ENCODE peak calls at places on chromosome 17, in four cellular contexts. U is K562, B is HL-60, W is GM12878. I is an unnamed sample.

GRCh38 chr17:70121136-70121535 is 46.1 kb downstream of the KCNJ16 start:
- DNase-seq in W (no peak), U (no peak), B (no peak), I (no peak)

GRCh38 chr17:17304521-17304985 is 1.4 kb downstream of the NT5M start:
- DNase-seq in U (peak), W (no peak), B (peak), I (no peak)

GRCh38 chr17:27741361-27741861 is 58.9 kb downstream of the NOS2 start:
- DNase-seq in W (no peak), U (no peak), B (no peak), I (no peak)

GRCh38 chr17:74297941-74298340 is 23.9 kb downstream of the DNAI2 start:
- DNase-seq in U (no peak), B (no peak), W (no peak), I (no peak)

GRCh38 chr17:70552230-70552981 is 383.1 kb downstream of the KCNJ2 start:
- DNase-seq in B (peak), U (peak), W (peak), I (peak)

GRCh38 chr17:77019955-77020379 is 120.8 kb upstream of the SEC14L1 start:
- DNase-seq in U (no peak), W (no peak), B (no peak), I (no peak)

GRCh38 chr17:51741447-51741846 is 417.1 kb downstream of the CA10 start:
- DNase-seq in B (no peak), U (no peak), W (no peak), I (no peak)

GRCh38 chr17:40615295-40615988 is 32.2 kb downstream of the SMARCE1 start:
- DNase-seq in W (peak), B (peak), U (peak), I (no peak)

GRCh38 chr17:4854181-4854681 is 21.1 kb downstream of the MINK1 start:
- DNase-seq in B (no peak), W (no peak), U (no peak), I (no peak)

GRCh38 chr17:4719684-4720221 is 9.3 kb downstream of the ARRB2 start:
- DNase-seq in U (no peak), W (no peak), B (no peak), I (no peak)

GRCh38 chr17:74775409-74776043 is 619 bp downstream of the NAT9 start:
- DNase-seq in B (no peak), W (no peak), U (no peak), I (no peak)

GRCh38 chr17:82957469-82957795 is 117.6 kb upstream of the ZNF750 start:
- DNase-seq in B (no peak), W (no peak), U (no peak), I (no peak)

GRCh38 chr17:21613071-21613429 is 79.3 kb upstream of the KCNJ18 start:
- DNase-seq in W (no peak), U (no peak), B (no peak), I (no peak)

GRCh38 chr17:29930399-29931010 is 477 bp upstream of the SSH2 start:
- DNase-seq in U (no peak), B (no peak), W (no peak), I (no peak)

GRCh38 chr17:31072186-31072585 is 22.6 kb upstream of the NF1 start:
- DNase-seq in W (no peak), B (no peak), U (no peak), I (no peak)

GRCh38 chr17:36614974-36615373 is 13.6 kb downstream of the MRM1 start:
- DNase-seq in B (no peak), W (no peak), U (no peak), I (no peak)

GRCh38 chr17:47301161-47301560 is 22.6 kb upstream of the EFCAB13 start:
- DNase-seq in U (no peak), W (no peak), B (no peak), I (no peak)

GRCh38 chr17:44759096-44759915 is 518 bp downstream of the ADAM11 start:
- DNase-seq in W (no peak), B (no peak), U (peak), I (peak)

GRCh38 chr17:81722184-81723120 is 10.4 kb downstream of the SLC25A10 start:
- DNase-seq in U (peak), W (no peak), B (no peak), I (no peak)
- TF ChIP-seq SPI1 in U (no peak), W (no peak), B (no peak), I (no peak)

GRCh38 chr17:2372681-2373080 is 28.2 kb downstream of the MNT start:
- DNase-seq in B (no peak), U (no peak), W (no peak), I (no peak)
- TF ChIP-seq SPI1 in B (no peak), U (no peak), W (no peak), I (no peak)

GRCh38 chr17:38572665-38573365 is 32.9 kb downstream of the SRCIN1 start:
- DNase-seq in U (peak), W (no peak), B (no peak), I (peak)
- TF ChIP-seq SPI1 in U (no peak), W (no peak), B (no peak), I (no peak)

GRCh38 chr17:48641541-48642058 is 15.4 kb upstream of the HOXB9 start:
- DNase-seq in B (no peak), W (no peak), U (no peak), I (no peak)
- TF ChIP-seq SPI1 in B (no peak), W (no peak), U (no peak), I (no peak)

GRCh38 chr17:60147553-60148241 is 2.1 kb upstream of the CA4 start:
- DNase-seq in W (no peak), B (peak), U (no peak), I (no peak)
- TF ChIP-seq SPI1 in W (no peak), B (no peak), U (no peak), I (no peak)

DNA sequence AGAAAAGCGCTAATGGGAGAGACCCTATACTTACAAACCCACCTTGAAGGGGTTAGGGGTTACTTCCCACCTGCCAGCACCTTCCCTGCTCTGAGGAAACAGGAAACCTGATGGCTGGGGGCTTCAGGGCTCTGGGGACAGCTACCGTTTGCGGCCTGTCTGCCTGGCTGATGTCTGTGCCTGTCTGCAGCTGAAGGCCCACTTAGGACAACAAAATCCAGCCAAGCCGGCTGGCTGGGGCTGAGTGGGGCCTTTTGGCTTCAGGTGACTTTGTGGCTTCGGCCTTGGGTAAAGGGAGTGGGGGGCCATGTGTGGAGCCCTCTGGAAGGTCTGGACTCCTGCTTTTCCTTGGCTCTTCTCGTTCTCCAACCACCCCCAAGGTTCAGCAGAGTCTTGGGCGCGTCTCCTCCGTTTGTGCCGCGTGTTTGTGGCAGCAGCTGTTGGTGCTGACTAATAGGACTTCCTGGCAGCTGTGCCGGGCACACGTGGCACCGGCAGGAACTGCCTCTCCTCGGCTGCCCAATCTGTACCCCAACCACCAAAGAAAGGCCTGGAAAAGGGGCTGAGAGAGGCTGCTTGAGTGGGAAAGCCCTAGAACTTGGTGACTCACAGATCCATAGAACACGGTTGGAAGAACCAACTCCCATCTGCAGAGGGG is 186.7 kb downstream of the MSI2 start:
- DNase-seq in U (no peak), B (peak), W (no peak), I (no peak)
- TF ChIP-seq SPI1 in U (no peak), B (peak), W (no peak), I (no peak)

GRCh38 chr17:11768981-11769380 is 170.7 kb downstream of the DNAH9 start:
- DNase-seq in W (no peak), B (no peak), U (no peak), I (no peak)

GRCh38 chr17:11772031-11772430 is 173.8 kb downstream of the DNAH9 start:
- DNase-seq in W (no peak), B (no peak), U (no peak), I (no peak)

GRCh38 chr17:11768106-11768505 is 169.8 kb downstream of the DNAH9 start:
- DNase-seq in U (no peak), B (no peak), W (no peak), I (no peak)
- TF ChIP-seq SPI1 in U (no peak), B (no peak), W (no peak), I (no peak)

GRCh38 chr17:3669548-3669947 is 936 bp downstream of the EMC6 start:
- DNase-seq in B (no peak), U (no peak), W (no peak), I (no peak)
- TF ChIP-seq SPI1 in B (no peak), U (no peak), W (no peak), I (no peak)

I was measured in GM12891.